ENCODE peak calls at places on chromosomes 4 and X, in five cellular contexts. One of them, this sample, is unnamed. For H3K36me3, the result is how much of the 10 kb centered on the place peaks cover.

GRCh38 chr4:151771664-151772063 is 10.9 kb upstream of the GATB start:
- DNase-seq in breast epithelium: no peak
- DNase-seq in PC-3: no peak
- DNase-seq in HCT116: no peak
- DNase-seq in endodermal cell: no peak
- DNase-seq in this sample: no peak

GRCh38 chr4:95594629-95595028 is 45.9 kb upstream of the UNC5C start:
- DNase-seq in breast epithelium: no peak
- DNase-seq in PC-3: no peak
- DNase-seq in HCT116: no peak
- DNase-seq in endodermal cell: no peak
- DNase-seq in this sample: no peak

GRCh38 chr4:169640261-169640880 is 20.0 kb downstream of the CLCN3 start:
- DNase-seq in breast epithelium: no peak
- DNase-seq in PC-3: peak
- DNase-seq in HCT116: no peak
- DNase-seq in endodermal cell: no peak
- DNase-seq in this sample: no peak

GRCh38 chrX:109301177-109301576 is 180.7 kb downstream of the GUCY2F start:
- DNase-seq in breast epithelium: no peak
- DNase-seq in PC-3: no peak
- DNase-seq in HCT116: no peak
- DNase-seq in endodermal cell: no peak
- DNase-seq in this sample: no peak

GRCh38 chr4:168630445-168631187 is 133.8 kb downstream of the PALLD start:
- DNase-seq in breast epithelium: no peak
- DNase-seq in PC-3: peak
- DNase-seq in HCT116: no peak
- DNase-seq in endodermal cell: no peak
- DNase-seq in this sample: peak

GRCh38 chrX:139869796-139870195 is 63.1 kb downstream of the ATP11C start:
- DNase-seq in breast epithelium: no peak
- DNase-seq in PC-3: no peak
- DNase-seq in HCT116: no peak
- DNase-seq in endodermal cell: no peak
- DNase-seq in this sample: no peak

GRCh38 chrX:118751950-118752783 is 24.8 kb downstream of the IL13RA1 start:
- DNase-seq in breast epithelium: no peak
- DNase-seq in PC-3: no peak
- DNase-seq in HCT116: no peak
- DNase-seq in endodermal cell: no peak
- DNase-seq in this sample: no peak

GRCh38 chr4:60506061-60506460 is 694.1 kb upstream of the ADGRL3 start:
- DNase-seq in breast epithelium: no peak
- DNase-seq in PC-3: peak
- DNase-seq in HCT116: no peak
- DNase-seq in endodermal cell: no peak
- DNase-seq in this sample: no peak

GRCh38 chr4:144658908-144659307 is 13.0 kb downstream of the HHIP start:
- DNase-seq in breast epithelium: no peak
- DNase-seq in PC-3: peak
- DNase-seq in HCT116: no peak
- DNase-seq in endodermal cell: no peak
- DNase-seq in this sample: no peak

GRCh38 chr4:31655328-31655727 is 935.2 kb downstream of the PCDH7 start:
- DNase-seq in breast epithelium: no peak
- DNase-seq in PC-3: peak
- DNase-seq in HCT116: no peak
- DNase-seq in endodermal cell: no peak
- DNase-seq in this sample: no peak

GRCh38 chr4:87375719-87376291 is 15.2 kb downstream of the HSD17B11 start:
- DNase-seq in breast epithelium: no peak
- DNase-seq in PC-3: peak
- DNase-seq in HCT116: peak
- DNase-seq in endodermal cell: no peak
- DNase-seq in this sample: peak

GRCh38 chr4:114399085-114399484 is 199.5 kb upstream of the UGT8 start:
- DNase-seq in breast epithelium: no peak
- DNase-seq in PC-3: no peak
- DNase-seq in HCT116: no peak
- DNase-seq in endodermal cell: peak
- DNase-seq in this sample: no peak

GRCh38 chr4:31005037-31005436 is 284.9 kb downstream of the PCDH7 start:
- DNase-seq in breast epithelium: no peak
- DNase-seq in PC-3: no peak
- DNase-seq in HCT116: no peak
- DNase-seq in endodermal cell: no peak
- DNase-seq in this sample: no peak

GRCh38 chr4:127643791-127644190 is 11.0 kb downstream of the INTU start:
- DNase-seq in breast epithelium: no peak
- DNase-seq in PC-3: no peak
- DNase-seq in HCT116: no peak
- DNase-seq in endodermal cell: no peak
- DNase-seq in this sample: no peak

GRCh38 chrX:55004231-55004630 is 4.1 kb downstream of the APEX2 start:
- DNase-seq in breast epithelium: no peak
- DNase-seq in PC-3: peak
- DNase-seq in HCT116: no peak
- DNase-seq in endodermal cell: no peak
- DNase-seq in this sample: no peak
- H3K36me3 ChIP-seq in breast epithelium: under half
- H3K36me3 ChIP-seq in PC-3: under half
- H3K36me3 ChIP-seq in HCT116: under half
- H3K36me3 ChIP-seq in endodermal cell: under half
- H3K36me3 ChIP-seq in this sample: under half

GRCh38 chr4:118888666-118889312 is at the start of gene SYNPO2:
- DNase-seq in breast epithelium: peak
- DNase-seq in PC-3: peak
- DNase-seq in HCT116: peak
- DNase-seq in endodermal cell: peak
- DNase-seq in this sample: peak

GRCh38 chr4:118894034-118894433 is 5.4 kb downstream of the SYNPO2 start:
- DNase-seq in breast epithelium: no peak
- DNase-seq in PC-3: no peak
- DNase-seq in HCT116: no peak
- DNase-seq in endodermal cell: no peak
- DNase-seq in this sample: no peak

GRCh38 chr4:118884716-118885115 is 3.9 kb upstream of the SYNPO2 start:
- DNase-seq in breast epithelium: no peak
- DNase-seq in PC-3: no peak
- DNase-seq in HCT116: no peak
- DNase-seq in endodermal cell: no peak
- DNase-seq in this sample: no peak

GRCh38 chr4:118883861-118884260 is 4.8 kb upstream of the SYNPO2 start:
- DNase-seq in breast epithelium: no peak
- DNase-seq in PC-3: peak
- DNase-seq in HCT116: no peak
- DNase-seq in endodermal cell: no peak
- DNase-seq in this sample: no peak

GRCh38 chr4:118889313-118889694 is 650 bp downstream of the SYNPO2 start:
- DNase-seq in breast epithelium: no peak
- DNase-seq in PC-3: no peak
- DNase-seq in HCT116: no peak
- DNase-seq in endodermal cell: no peak
- DNase-seq in this sample: no peak
- H3K4me3 ChIP-seq in breast epithelium: peak
- H3K4me3 ChIP-seq in PC-3: peak
- H3K4me3 ChIP-seq in HCT116: peak
- H3K4me3 ChIP-seq in endodermal cell: peak
- H3K4me3 ChIP-seq in this sample: no peak

GRCh38 chr4:163121689-163122088 is 45.0 kb downstream of the NAF1 start:
- DNase-seq in breast epithelium: no peak
- DNase-seq in PC-3: no peak
- DNase-seq in HCT116: no peak
- DNase-seq in endodermal cell: no peak
- DNase-seq in this sample: no peak

GRCh38 chr4:163132469-163133222 is 34.0 kb downstream of the NAF1 start:
- DNase-seq in breast epithelium: no peak
- DNase-seq in PC-3: no peak
- DNase-seq in HCT116: no peak
- DNase-seq in endodermal cell: no peak
- DNase-seq in this sample: no peak

DNA sequence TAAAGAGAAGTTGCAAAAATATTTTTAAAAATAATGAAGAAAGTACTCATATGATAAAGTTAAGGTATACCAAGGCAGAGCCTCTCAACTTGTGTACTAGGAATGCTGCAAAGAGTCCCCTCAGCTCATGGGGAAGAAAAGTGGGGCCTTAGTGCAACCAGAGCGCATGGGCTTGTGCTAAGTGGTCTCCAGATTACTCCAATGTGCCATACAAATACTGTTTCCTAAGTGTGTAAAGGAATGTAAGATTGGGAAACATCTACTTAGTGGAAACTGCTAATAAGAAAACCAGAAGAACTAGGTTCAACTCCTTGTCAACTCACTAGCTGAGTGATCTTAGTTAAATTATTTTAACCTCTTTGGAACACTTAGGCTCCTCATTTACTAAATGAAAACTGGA is 39.1 kb downstream of the NAF1 start:
- DNase-seq in breast epithelium: no peak
- DNase-seq in PC-3: no peak
- DNase-seq in HCT116: no peak
- DNase-seq in endodermal cell: no peak
- DNase-seq in this sample: no peak
- TF ChIP-seq CTCF in breast epithelium: no peak
- TF ChIP-seq CTCF in PC-3: no peak
- TF ChIP-seq CTCF in HCT116: no peak
- TF ChIP-seq CTCF in endodermal cell: no peak
- TF ChIP-seq CTCF in this sample: no peak

GRCh38 chr4:16269742-16270522 is 43.7 kb upstream of the TAPT1 start:
- DNase-seq in breast epithelium: no peak
- DNase-seq in PC-3: peak
- DNase-seq in HCT116: no peak
- DNase-seq in endodermal cell: no peak
- DNase-seq in this sample: no peak
- H3K36me3 ChIP-seq in breast epithelium: under half
- H3K36me3 ChIP-seq in PC-3: under half
- H3K36me3 ChIP-seq in HCT116: under half
- H3K36me3 ChIP-seq in endodermal cell: under half
- H3K36me3 ChIP-seq in this sample: under half

GRCh38 chr4:37976991-37977470 is 16.8 kb downstream of the PTTG2 start:
- DNase-seq in breast epithelium: peak
- DNase-seq in PC-3: peak
- DNase-seq in HCT116: peak
- DNase-seq in endodermal cell: peak
- DNase-seq in this sample: no peak
- H3K4me3 ChIP-seq in breast epithelium: peak
- H3K4me3 ChIP-seq in PC-3: peak
- H3K4me3 ChIP-seq in HCT116: peak
- H3K4me3 ChIP-seq in endodermal cell: peak
- H3K4me3 ChIP-seq in this sample: peak

GRCh38 chr4:179195887-179196286 is 1753.7 kb upstream of the AGA start:
- DNase-seq in breast epithelium: no peak
- DNase-seq in PC-3: no peak
- DNase-seq in HCT116: no peak
- DNase-seq in endodermal cell: no peak
- DNase-seq in this sample: no peak
- TF ChIP-seq CTCF in breast epithelium: no peak
- TF ChIP-seq CTCF in PC-3: no peak
- TF ChIP-seq CTCF in HCT116: no peak
- TF ChIP-seq CTCF in endodermal cell: no peak
- TF ChIP-seq CTCF in this sample: no peak

GRCh38 chrX:136480383-136480782 is 7.4 kb upstream of the BRS3 start:
- DNase-seq in breast epithelium: no peak
- DNase-seq in PC-3: no peak
- DNase-seq in HCT116: no peak
- DNase-seq in endodermal cell: no peak
- DNase-seq in this sample: no peak
- H3K36me3 ChIP-seq in breast epithelium: under half
- H3K36me3 ChIP-seq in PC-3: under half
- H3K36me3 ChIP-seq in HCT116: under half
- H3K36me3 ChIP-seq in endodermal cell: under half
- H3K36me3 ChIP-seq in this sample: under half

GRCh38 chr4:40661803-40662202 is 32.1 kb upstream of the RBM47 start:
- DNase-seq in breast epithelium: no peak
- DNase-seq in PC-3: no peak
- DNase-seq in HCT116: no peak
- DNase-seq in endodermal cell: no peak
- DNase-seq in this sample: no peak

GRCh38 chr4:40665844-40666243 is 36.2 kb upstream of the RBM47 start:
- DNase-seq in breast epithelium: no peak
- DNase-seq in PC-3: no peak
- DNase-seq in HCT116: no peak
- DNase-seq in endodermal cell: no peak
- DNase-seq in this sample: no peak

GRCh38 chr4:40662962-40663604 is 33.4 kb upstream of the RBM47 start:
- DNase-seq in breast epithelium: no peak
- DNase-seq in PC-3: peak
- DNase-seq in HCT116: no peak
- DNase-seq in endodermal cell: no peak
- DNase-seq in this sample: peak
- H3K4me3 ChIP-seq in breast epithelium: no peak
- H3K4me3 ChIP-seq in PC-3: peak
- H3K4me3 ChIP-seq in HCT116: no peak
- H3K4me3 ChIP-seq in endodermal cell: no peak
- H3K4me3 ChIP-seq in this sample: peak

DNA sequence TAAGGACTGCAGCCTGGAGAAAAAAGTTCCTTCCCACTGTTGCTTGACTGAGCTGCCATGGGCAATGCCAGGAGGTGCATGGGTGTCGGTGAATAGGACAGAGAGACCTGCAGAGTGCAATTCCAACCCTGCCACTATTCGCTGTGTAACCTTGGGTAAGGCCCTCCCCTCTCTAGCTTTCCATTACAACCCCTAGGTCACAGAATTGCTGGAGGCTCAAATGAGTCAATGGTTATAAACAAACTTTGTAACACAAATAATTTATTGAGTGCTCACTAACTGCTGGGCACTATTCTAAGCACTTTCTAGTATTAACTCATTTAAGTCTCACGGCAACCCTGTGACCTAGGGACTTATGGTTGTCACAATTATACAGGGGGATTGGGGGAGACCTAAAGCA is 37.8 kb downstream of the PJA1 start:
- DNase-seq in breast epithelium: no peak
- DNase-seq in PC-3: peak
- DNase-seq in HCT116: no peak
- DNase-seq in endodermal cell: no peak
- DNase-seq in this sample: no peak
- TF ChIP-seq CTCF in breast epithelium: no peak
- TF ChIP-seq CTCF in PC-3: no peak
- TF ChIP-seq CTCF in HCT116: no peak
- TF ChIP-seq CTCF in endodermal cell: no peak
- TF ChIP-seq CTCF in this sample: no peak

This sample was measured in kidney epithelial cell.